ENCODE peak calls at places on chromosomes 2 and 18, in ten cellular contexts. S is hypothalamus, J is T-helper 9 cell, L is fibroblast of pulmonary artery, D is NCI-H2081, Q is Daoy, A is iris pigment epithelial cell, X is GM20000, R is NCI-H774, H is NCI-H1417. P is an unnamed sample.

GRCh38 chr2:210660-211059 is 53.2 kb downstream of the SH3YL1 start:
- DNase-seq in S (no peak), D (no peak), R (no peak), L (no peak), X (no peak), H (no peak), Q (no peak), A (no peak), J (no peak), P (no peak)

GRCh38 chr2:111617299-111617803 is 266.6 kb downstream of the ANAPC1 start:
- DNase-seq in A (peak), R (no peak), S (no peak), X (no peak), Q (no peak), J (no peak), D (no peak), L (peak), H (no peak), P (peak)

GRCh38 chr2:46983065-46983801 is 67.6 kb upstream of the MCFD2 start:
- DNase-seq in S (peak), X (peak), H (no peak), R (no peak), D (no peak), J (no peak), L (peak), Q (peak), A (peak), P (no peak)

GRCh38 chr2:230868947-230869690 is 4.4 kb downstream of the ITM2C start:
- DNase-seq in A (no peak), Q (no peak), X (no peak), R (no peak), D (no peak), J (no peak), S (no peak), L (peak), H (peak), P (no peak)

GRCh38 chr2:68458962-68459361 is 8.1 kb downstream of the FBXO48 start:
- DNase-seq in H (no peak), X (no peak), L (peak), J (no peak), S (no peak), R (no peak), A (peak), D (no peak), Q (peak), P (no peak)

GRCh38 chr18:12516049-12516677 is 108.4 kb downstream of the PRELID3A start:
- DNase-seq in H (no peak), J (no peak), S (no peak), X (no peak), Q (no peak), L (peak), A (peak), R (no peak), D (peak), P (no peak)

GRCh38 chr18:73245345-73245744 is 377.6 kb upstream of the NETO1 start:
- DNase-seq in H (peak), L (no peak), S (no peak), J (no peak), X (no peak), R (no peak), A (no peak), D (no peak), Q (no peak), P (no peak)

GRCh38 chr2:234241656-234242445 is 191.3 kb downstream of the SPP2 start:
- DNase-seq in A (peak), R (no peak), L (peak), J (no peak), D (no peak), S (no peak), Q (peak), X (no peak), H (no peak), P (no peak)

GRCh38 chr2:147095376-147095775 is 749.5 kb upstream of the ACVR2A start:
- DNase-seq in X (no peak), R (no peak), S (no peak), D (no peak), A (no peak), H (no peak), L (no peak), J (no peak), Q (no peak), P (no peak)

GRCh38 chr2:241849616-241850543 is 8.8 kb downstream of the PDCD1 start:
- DNase-seq in S (no peak), R (no peak), L (no peak), A (no peak), H (no peak), J (no peak), D (no peak), Q (no peak), X (peak), P (no peak)

GRCh38 chr18:48541026-48541746 is 2.4 kb downstream of the CTIF start:
- DNase-seq in X (peak), R (peak), H (peak), J (no peak), Q (peak), L (peak), S (peak), A (peak), D (peak), P (peak)

GRCh38 chr2:117127680-117128079 is 686.8 kb upstream of the DDX18 start:
- DNase-seq in Q (no peak), L (no peak), H (no peak), A (peak), D (no peak), S (no peak), X (no peak), R (no peak), J (no peak), P (peak)

GRCh38 chr18:10213526-10213925 is 240.9 kb upstream of the APCDD1 start:
- DNase-seq in X (peak), L (peak), J (no peak), S (no peak), H (peak), Q (no peak), D (peak), R (peak), A (peak), P (peak)

GRCh38 chr2:120349125-120349921 is 3.4 kb downstream of the INHBB start:
- DNase-seq in S (no peak), A (no peak), H (no peak), L (no peak), D (no peak), Q (no peak), J (no peak), X (no peak), R (no peak), P (no peak)

GRCh38 chr18:13563390-13563805 is 163.0 kb downstream of the FAM210A start:
- DNase-seq in L (no peak), J (no peak), S (no peak), D (no peak), X (no peak), Q (no peak), H (peak), R (no peak), A (no peak), P (peak)

GRCh38 chr2:230921806-230922595 is 3.0 kb downstream of the GPR55 start:
- DNase-seq in X (no peak), H (no peak), S (no peak), D (no peak), A (no peak), R (no peak), L (no peak), Q (no peak), J (no peak), P (no peak)

GRCh38 chr18:46301081-46301480 is 196.9 kb downstream of the HAUS1 start:
- DNase-seq in J (no peak), R (no peak), D (no peak), Q (no peak), L (no peak), A (no peak), S (no peak), H (no peak), X (no peak), P (no peak)

GRCh38 chr2:172339431-172340010 is 87.9 kb upstream of the ITGA6 start:
- DNase-seq in Q (peak), X (no peak), R (no peak), A (no peak), J (no peak), H (peak), L (no peak), D (no peak), S (no peak), P (no peak)

GRCh38 chr2:168920504-168921157 is 19.5 kb downstream of the G6PC2 start:
- DNase-seq in X (peak), H (peak), D (peak), A (peak), J (no peak), R (peak), L (peak), Q (peak), S (no peak), P (peak)

GRCh38 chr2:209191139-209191538 is 232.7 kb upstream of the MAP2 start:
- DNase-seq in L (no peak), Q (no peak), S (no peak), J (no peak), X (no peak), D (no peak), A (no peak), H (no peak), R (no peak), P (no peak)

GRCh38 chr2:54275541-54275940 is 19.5 kb upstream of the TSPYL6 start:
- DNase-seq in R (no peak), X (no peak), D (no peak), L (no peak), S (no peak), H (no peak), A (no peak), J (no peak), Q (no peak), P (no peak)

GRCh38 chr2:168952424-168952823 is 51.3 kb downstream of the G6PC2 start:
- DNase-seq in A (no peak), Q (no peak), R (no peak), S (no peak), J (no peak), X (no peak), L (no peak), D (no peak), H (no peak), P (no peak)

GRCh38 chr2:44168684-44169154 is at the start of gene PPM1B:
- DNase-seq in L (no peak), X (no peak), H (no peak), D (no peak), J (peak), A (no peak), Q (peak), R (no peak), S (peak), P (no peak)

GRCh38 chr18:57432118-57432517 is 3.1 kb upstream of the ONECUT2 start:
- DNase-seq in S (no peak), X (no peak), J (no peak), Q (no peak), R (no peak), L (no peak), H (no peak), D (no peak), A (no peak), P (no peak)

GRCh38 chr2:151260492-151261239 is 997 bp downstream of the RBM43 start:
- DNase-seq in A (peak), X (peak), D (peak), L (peak), Q (no peak), H (peak), J (no peak), S (no peak), R (no peak), P (no peak)

GRCh38 chr2:186422226-186422625 is 63.8 kb upstream of the ZC3H15 start:
- DNase-seq in L (peak), Q (peak), X (no peak), R (no peak), S (no peak), D (no peak), J (no peak), H (no peak), A (peak), P (peak)

GRCh38 chr2:23588788-23589187 is 203.8 kb downstream of the KLHL29 start:
- DNase-seq in Q (peak), D (no peak), L (no peak), R (no peak), J (no peak), H (no peak), A (no peak), S (no peak), X (no peak), P (no peak)

GRCh38 chr2:233418052-233418760 is 63.9 kb downstream of the DGKD start:
- DNase-seq in D (peak), J (no peak), L (no peak), Q (peak), R (no peak), S (no peak), A (no peak), X (no peak), H (no peak), P (no peak)

GRCh38 chr2:878245-878930 is 72.3 kb upstream of the SNTG2 start:
- DNase-seq in Q (no peak), H (no peak), J (no peak), L (no peak), S (no peak), D (no peak), X (no peak), A (no peak), R (no peak), P (no peak)

GRCh38 chr2:807300-807699 is 130.1 kb upstream of the TMEM18 start:
- DNase-seq in D (no peak), A (no peak), S (no peak), X (no peak), R (no peak), J (no peak), Q (no peak), L (no peak), H (no peak), P (no peak)

GRCh38 chr18:79875531-79875919 is 75.9 kb downstream of the SLC66A2 start:
- DNase-seq in R (no peak), Q (no peak), D (no peak), A (no peak), S (no peak), H (no peak), J (no peak), X (no peak), L (no peak), P (no peak)

GRCh38 chr18:23270999-23271680 is 135.9 kb downstream of the CABLES1 start:
- DNase-seq in R (no peak), Q (no peak), L (peak), S (no peak), J (no peak), A (peak), X (no peak), H (no peak), D (no peak), P (no peak)

GRCh38 chr2:111983478-111984212 is 71.4 kb upstream of the TMEM87B start:
- DNase-seq in D (no peak), X (no peak), L (no peak), J (no peak), S (no peak), Q (peak), A (no peak), H (no peak), R (no peak), P (no peak)

GRCh38 chr2:223648755-223649154 is 46.6 kb upstream of the SCG2 start:
- DNase-seq in X (no peak), Q (no peak), J (no peak), S (no peak), L (no peak), A (no peak), R (no peak), H (peak), D (no peak), P (peak)

GRCh38 chr2:195658541-195658890 is 1.5 kb downstream of the SLC39A10 start:
- DNase-seq in Q (peak), J (no peak), R (peak), A (peak), X (no peak), D (peak), S (no peak), L (peak), H (peak), P (no peak)

GRCh38 chr2:29530281-29530680 is 391.1 kb downstream of the ALK start:
- DNase-seq in L (peak), J (no peak), D (no peak), Q (peak), X (no peak), R (no peak), S (no peak), A (no peak), H (no peak), P (no peak)

GRCh38 chr2:15875969-15876705 is 64.2 kb upstream of the MYCN start:
- DNase-seq in S (no peak), A (no peak), D (no peak), Q (no peak), R (no peak), X (no peak), L (no peak), J (no peak), H (no peak), P (no peak)

GRCh38 chr2:81077396-81077795 is 772.8 kb upstream of the LRRTM1 start:
- DNase-seq in H (no peak), S (no peak), Q (no peak), R (no peak), L (no peak), A (no peak), X (no peak), J (no peak), D (no peak), P (no peak)

GRCh38 chr2:12300019-12300602 is 416.6 kb upstream of the TRIB2 start:
- DNase-seq in S (no peak), H (no peak), J (no peak), D (no peak), A (peak), R (no peak), L (peak), Q (no peak), X (no peak), P (no peak)

GRCh38 chr2:16251511-16252205 is 311.3 kb downstream of the MYCN start:
- DNase-seq in D (no peak), A (no peak), J (no peak), Q (no peak), S (no peak), X (no peak), L (no peak), R (no peak), H (no peak), P (no peak)